ENCODE peak calls at places on chromosomes 2 and 18, in eight cellular contexts. T is neural progenitor cell; E is GM23338; N is anterior cingulate cortex; O is activated naive CD4-positive, alpha-beta T cell treated with anti-CD3 and anti-CD28 coated beads, Interleukin-2, amount 10 ng/mL, durations not matched to agents 7 days and 5 days; J is MM.1S; V is pulmonary artery endothelial cell; K is nephron progenitor cell. L is an unnamed sample.

GRCh38 chr2:96359866-96360265 is 24.3 kb downstream of the NCAPH start:
- DNase-seq in V (no peak), N (no peak), O (no peak), J (no peak), T (no peak), E (no peak), K (no peak), L (no peak)

GRCh38 chr2:203122317-203122998 is 107.8 kb downstream of the NBEAL1 start:
- DNase-seq in T (no peak), O (no peak), J (no peak), E (peak), N (no peak), V (no peak), K (no peak), L (peak)

GRCh38 chr2:234874347-234875046 is 77.3 kb upstream of the SH3BP4 start:
- DNase-seq in V (no peak), N (no peak), T (no peak), O (no peak), J (no peak), K (no peak), E (no peak), L (peak)

GRCh38 chr2:58532641-58533040 is 291.5 kb upstream of the FANCL start:
- DNase-seq in K (no peak), O (no peak), V (no peak), N (no peak), E (no peak), T (no peak), J (no peak), L (no peak)

GRCh38 chr2:66490588-66491001 is 55.7 kb downstream of the MEIS1 start:
- DNase-seq in T (no peak), J (no peak), N (no peak), O (no peak), V (no peak), K (no peak), E (no peak), L (no peak)

GRCh38 chr2:130380096-130380934 is 24.5 kb downstream of the PTPN18 start:
- DNase-seq in J (no peak), K (no peak), V (no peak), E (no peak), N (no peak), T (no peak), O (peak), L (peak)

GRCh38 chr2:238929242-238930081 is 81.6 kb downstream of the TWIST2 start:
- DNase-seq in N (no peak), K (no peak), V (peak), E (no peak), O (no peak), J (no peak), T (no peak), L (no peak)

GRCh38 chr2:176107731-176108181 is 676 bp downstream of the HOXD11 start:
- DNase-seq in T (peak), N (no peak), J (no peak), O (no peak), E (no peak), K (no peak), V (no peak), L (no peak)

GRCh38 chr18:22544626-22545025 is 126.9 kb upstream of the CTAGE1 start:
- DNase-seq in N (no peak), V (no peak), J (no peak), E (no peak), O (no peak), T (no peak), K (no peak), L (no peak)

GRCh38 chr18:21366896-21367295 is 124.9 kb downstream of the GREB1L start:
- DNase-seq in T (peak), N (no peak), V (no peak), J (no peak), K (no peak), O (no peak), E (peak), L (no peak)

GRCh38 chr2:98615481-98615880 is 7.1 kb downstream of the UNC50 start:
- DNase-seq in K (no peak), O (peak), N (no peak), J (no peak), T (no peak), E (peak), V (no peak), L (no peak)

GRCh38 chr18:58866261-58867232 is 1.9 kb downstream of the ZNF532 start:
- DNase-seq in O (no peak), J (no peak), T (no peak), E (no peak), N (no peak), K (no peak), V (no peak), L (no peak)

GRCh38 chr2:9095226-9095625 is 91.7 kb upstream of the MBOAT2 start:
- DNase-seq in N (no peak), K (no peak), J (no peak), T (no peak), O (no peak), V (no peak), E (no peak), L (no peak)

GRCh38 chr2:201432038-201432437 is 19.2 kb downstream of the TRAK2 start:
- DNase-seq in O (no peak), K (no peak), N (no peak), V (no peak), T (no peak), J (no peak), E (no peak), L (no peak)

GRCh38 chr18:75211002-75211621 is 515 bp downstream of the TSHZ1 start:
- DNase-seq in N (no peak), V (no peak), K (peak), O (peak), J (peak), T (peak), E (peak), L (peak)

GRCh38 chr2:8132371-8132831 is 549.5 kb upstream of the ID2 start:
- DNase-seq in K (no peak), O (no peak), N (peak), J (no peak), T (no peak), E (no peak), V (no peak), L (no peak)

GRCh38 chr2:127400897-127401756 is 13.4 kb upstream of the MAP3K2 start:
- DNase-seq in E (peak), O (no peak), J (no peak), V (no peak), T (no peak), K (no peak), N (no peak), L (no peak)

GRCh38 chr2:64212801-64213321 is 68.6 kb upstream of the PELI1 start:
- DNase-seq in E (peak), J (peak), O (peak), T (no peak), N (no peak), K (no peak), V (no peak), L (no peak)

GRCh38 chr2:56580242-56580641 is 396.5 kb downstream of the CCDC85A start:
- DNase-seq in N (no peak), K (no peak), J (no peak), O (no peak), E (no peak), V (no peak), T (no peak), L (no peak)

GRCh38 chr2:190344275-190344827 is 962 bp downstream of the INPP1 start:
- DNase-seq in K (no peak), T (no peak), E (peak), J (peak), V (no peak), O (no peak), N (no peak), L (no peak)

GRCh38 chr2:64213607-64214275 is 69.5 kb upstream of the PELI1 start:
- DNase-seq in V (no peak), O (no peak), E (no peak), K (no peak), N (no peak), T (no peak), J (peak), L (peak)

GRCh38 chr2:16387461-16387960 is 278.1 kb downstream of the CYRIA start:
- DNase-seq in N (no peak), K (no peak), J (no peak), O (no peak), E (no peak), T (no peak), V (no peak), L (no peak)

GRCh38 chr2:187502467-187502866 is 51.8 kb downstream of the TFPI start:
- DNase-seq in V (no peak), O (no peak), K (no peak), J (no peak), N (no peak), E (no peak), T (no peak), L (no peak)

GRCh38 chr2:100054426-100054825 is 88.0 kb downstream of the AFF3 start:
- DNase-seq in T (no peak), E (no peak), J (no peak), V (no peak), N (no peak), O (no peak), K (no peak), L (no peak)

GRCh38 chr2:231387904-231388724 is 7.4 kb upstream of the B3GNT7 start:
- DNase-seq in O (no peak), T (no peak), J (no peak), V (peak), N (peak), K (no peak), E (no peak), L (no peak)

GRCh38 chr2:31547485-31547884 is 33.3 kb downstream of the SRD5A2 start:
- DNase-seq in V (no peak), E (no peak), N (no peak), T (no peak), K (no peak), J (no peak), O (no peak), L (no peak)

GRCh38 chr2:69238449-69239031 is 148.5 kb downstream of the GFPT1 start:
- DNase-seq in T (no peak), J (no peak), V (no peak), O (no peak), N (no peak), K (no peak), E (no peak), L (no peak)

GRCh38 chr2:220614064-220614463 is 958.0 kb downstream of the EPHA4 start:
- DNase-seq in V (no peak), J (no peak), N (no peak), T (no peak), E (no peak), O (no peak), K (no peak), L (no peak)

GRCh38 chr18:55136864-55137263 is 177.6 kb upstream of the CCDC68 start:
- DNase-seq in O (no peak), E (no peak), V (no peak), K (no peak), N (no peak), J (no peak), T (no peak), L (no peak)

GRCh38 chr2:158047156-158047611 is 54.5 kb upstream of the UPP2 start:
- DNase-seq in O (no peak), J (no peak), E (no peak), T (no peak), V (no peak), K (no peak), N (no peak), L (no peak)

GRCh38 chr2:163657257-163657656 is 78.6 kb downstream of the FIGN start:
- DNase-seq in J (no peak), K (no peak), O (no peak), E (no peak), N (no peak), T (no peak), V (no peak), L (no peak)

GRCh38 chr2:54457326-54458023 is 1.3 kb downstream of the SPTBN1 start:
- DNase-seq in T (peak), K (peak), V (no peak), N (peak), J (peak), E (peak), O (peak), L (peak)

GRCh38 chr2:68357608-68358337 is 7.3 kb upstream of the PLEK start:
- DNase-seq in V (peak), J (peak), T (peak), E (peak), N (no peak), O (no peak), K (no peak), L (peak)

GRCh38 chr2:59074071-59074470 is 832.9 kb upstream of the FANCL start:
- DNase-seq in K (no peak), V (no peak), T (no peak), N (no peak), O (no peak), E (no peak), J (no peak), L (no peak)

GRCh38 chr2:213042262-213042661 is 109.2 kb downstream of the IKZF2 start:
- DNase-seq in J (no peak), N (no peak), V (no peak), K (no peak), O (no peak), T (no peak), E (no peak), L (no peak)